ENCODE peak calls at places on chromosomes 5 and 9, in four cellular contexts. Y is IMR-90, S is SK-N-SH, E is K562. W is an unnamed sample.

GRCh38 chr5:95565280-95565920 is 10.5 kb downstream of the ARSK start:
- DNase-seq in Y (peak), S (no peak), E (no peak), W (no peak)

GRCh38 chr5:14687023-14687665 is 22.6 kb downstream of the OTULIN start:
- DNase-seq in Y (no peak), S (no peak), E (no peak), W (no peak)

GRCh38 chr9:136665704-136666363 is 3.1 kb downstream of the EGFL7 start:
- DNase-seq in Y (no peak), S (peak), E (peak), W (no peak)

GRCh38 chr5:88583471-88583870 is 299.5 kb downstream of the MEF2C start:
- DNase-seq in Y (no peak), S (no peak), E (no peak), W (no peak)

GRCh38 chr9:13470836-13471235 is 191.3 kb upstream of the MPDZ start:
- DNase-seq in Y (no peak), S (no peak), E (no peak), W (no peak)

GRCh38 chr5:138597660-138598400 is 22.6 kb upstream of the HSPA9 start:
- DNase-seq in Y (no peak), S (no peak), E (no peak), W (no peak)

GRCh38 chr5:143314664-143315063 is 88.8 kb downstream of the NR3C1 start:
- DNase-seq in Y (peak), S (no peak), E (no peak), W (no peak)

GRCh38 chr5:79685621-79686020 is 4.0 kb upstream of the CMYA5 start:
- DNase-seq in Y (peak), S (no peak), E (no peak), W (no peak)

GRCh38 chr5:175698401-175699115 is 40.7 kb downstream of the HRH2 start:
- DNase-seq in Y (no peak), S (no peak), E (no peak), W (no peak)

GRCh38 chr9:93452710-93453046 is 703 bp downstream of the FAM120AOS start:
- DNase-seq in Y (no peak), S (peak), E (peak), W (no peak)

GRCh38 chr9:69658987-69659677 is 13.0 kb downstream of the APBA1 start:
- DNase-seq in Y (no peak), S (no peak), E (no peak), W (no peak)

GRCh38 chr9:69811329-69811989 is 9.2 kb upstream of the CFAP95 start:
- DNase-seq in Y (no peak), S (no peak), E (peak), W (no peak)

GRCh38 chr5:134146651-134147544 is 29.9 kb downstream of the SKP1 start:
- DNase-seq in Y (peak), S (no peak), E (no peak), W (no peak)

GRCh38 chr5:6899215-6899614 is 186.0 kb downstream of the TENT4A start:
- DNase-seq in Y (no peak), S (no peak), E (no peak), W (no peak)

GRCh38 chr5:26610581-26610980 is 427.8 kb downstream of the CDH9 start:
- DNase-seq in Y (no peak), S (no peak), E (no peak), W (no peak)

GRCh38 chr5:40202852-40203440 is 476.8 kb upstream of the PTGER4 start:
- DNase-seq in Y (no peak), S (no peak), E (no peak), W (no peak)

GRCh38 chr5:32066448-32066847 is 107.7 kb downstream of the GOLPH3 start:
- DNase-seq in Y (no peak), S (no peak), E (no peak), W (no peak)

GRCh38 chr9:89523948-89524347 is 26.0 kb upstream of the SEMA4D start:
- DNase-seq in Y (no peak), S (no peak), E (no peak), W (no peak)

GRCh38 chr5:38780950-38781349 is 64.9 kb upstream of the OSMR start:
- DNase-seq in Y (peak), S (no peak), E (peak), W (no peak)

DNA sequence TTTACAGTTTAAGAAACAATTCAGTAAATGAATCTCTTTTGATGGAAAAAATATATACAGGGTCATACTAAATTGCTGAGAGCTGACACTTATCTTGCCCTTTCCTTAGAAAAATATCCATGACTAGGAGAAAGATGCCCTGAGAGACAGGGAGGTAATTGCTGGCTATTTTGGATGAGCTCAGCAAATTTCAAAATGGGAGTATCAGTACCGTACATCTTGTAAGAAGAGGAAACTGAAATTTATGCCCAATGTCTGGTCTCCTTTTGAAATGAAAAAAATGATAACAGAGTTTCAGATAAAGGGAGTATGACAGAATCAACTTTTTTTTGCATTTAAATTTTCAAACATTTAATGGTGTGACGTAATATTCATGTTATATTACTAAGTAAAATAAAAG is 415.8 kb upstream of the CDH10 start:
- DNase-seq in Y (no peak), S (no peak), E (no peak), W (no peak)
- H2AFZ ChIP-seq in Y (no peak), S (no peak), E (no peak), W (no peak)

DNA sequence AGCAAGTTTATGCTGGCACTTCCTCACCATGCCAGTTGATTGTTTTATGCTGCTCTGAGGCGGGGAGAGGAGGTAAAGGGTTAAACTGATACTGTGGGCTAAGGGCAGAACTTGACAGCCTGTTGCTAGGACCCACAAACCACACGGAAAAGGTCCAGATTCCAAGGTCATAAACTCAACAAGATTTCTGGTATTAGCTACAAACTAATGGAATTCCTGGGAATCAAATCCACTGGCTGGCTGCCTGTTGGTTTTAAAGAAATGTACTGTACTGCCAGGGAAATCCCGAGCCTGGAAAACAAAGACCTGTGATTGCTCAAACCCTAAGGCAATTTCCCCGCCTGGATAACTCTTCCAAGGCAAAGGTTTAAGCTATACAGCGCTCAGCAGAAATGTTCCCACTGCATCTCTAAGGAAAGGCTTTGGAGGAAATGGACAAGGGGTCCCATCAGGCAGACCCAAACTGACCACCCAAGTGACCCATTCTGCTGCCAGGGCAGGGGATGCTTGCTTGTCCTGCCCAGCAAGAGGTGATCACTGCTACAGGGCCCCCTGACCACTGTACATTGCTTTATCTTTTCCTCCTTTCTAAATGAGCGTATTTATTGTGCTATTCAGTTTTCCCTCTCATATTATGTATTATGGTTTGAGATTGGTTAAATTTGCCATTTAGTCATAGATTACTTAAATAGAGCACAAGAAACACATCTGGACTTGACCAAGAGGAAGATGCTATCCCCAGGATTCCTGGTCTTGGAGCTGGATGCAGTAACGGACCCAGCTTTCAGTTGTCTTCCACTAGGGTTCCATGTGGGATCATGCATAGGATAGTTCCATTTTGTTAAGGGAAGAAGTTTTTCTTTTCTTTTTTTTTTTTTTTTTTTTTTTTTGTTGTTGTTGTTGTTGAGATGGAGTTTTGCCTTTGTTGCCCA is 124.3 kb downstream of the SUSD1 start:
- DNase-seq in Y (peak), S (no peak), E (no peak), W (no peak)
- TF ChIP-seq RCOR1 in Y (no peak), S (no peak), E (no peak), W (no peak)

DNA sequence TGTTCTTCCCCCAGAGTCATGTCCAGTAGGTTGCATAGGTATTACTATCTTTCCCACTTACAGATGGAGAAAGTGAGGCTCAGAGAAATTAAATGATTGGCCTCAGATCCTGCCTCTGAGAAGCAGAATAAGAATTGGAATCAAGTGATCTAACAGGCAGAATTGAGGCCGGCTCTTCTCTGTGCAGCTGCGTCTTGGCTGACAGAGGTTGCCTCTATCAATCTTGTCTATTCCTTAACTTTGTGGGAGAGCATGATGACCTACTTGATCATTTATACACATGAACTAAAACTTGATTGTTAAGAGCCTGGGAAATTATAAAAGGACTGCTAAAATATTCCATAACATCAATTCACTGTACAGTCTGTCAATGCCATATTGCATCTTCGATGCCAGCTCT is 247.2 kb downstream of the SMARCA2 start:
- DNase-seq in Y (no peak), S (no peak), E (no peak), W (no peak)
- H2AFZ ChIP-seq in Y (no peak), S (no peak), E (no peak), W (no peak)

GRCh38 chr9:99076030-99076429 is 28.9 kb upstream of the TGFBR1 start:
- DNase-seq in Y (no peak), S (no peak), E (peak), W (no peak)
- TF ChIP-seq RCOR1 in Y (no peak), S (no peak), E (no peak), W (no peak)

GRCh38 chr5:85017271-85017670 is 632.6 kb upstream of the EDIL3 start:
- DNase-seq in Y (peak), S (no peak), E (no peak), W (no peak)
- H2AFZ ChIP-seq in Y (no peak), S (peak), E (no peak), W (no peak)

GRCh38 chr5:173455599-173455957 is 127.4 kb upstream of the STC2 start:
- DNase-seq in Y (no peak), S (no peak), E (no peak), W (no peak)
- TF ChIP-seq RCOR1 in Y (no peak), S (no peak), E (no peak), W (no peak)

GRCh38 chr5:53479045-53479655 is 1.3 kb upstream of the FST start:
- DNase-seq in Y (peak), S (peak), E (no peak), W (no peak)
- H2AFZ ChIP-seq in Y (peak), S (peak), E (no peak), W (no peak)